ENCODE peak calls at places on chromosomes 4 and X, in six cellular contexts. N is stimulated activated CD4-positive, alpha-beta T cell treated with anti-CD3 and anti-CD28 coated beads, Interleukin-12 subunit alpha, Interleukin-12 subunit beta, amount 100 ng/mL, for 4 hours; L is bronchial epithelial cell; U is NAMALWA; T is HT-29; W is C1 segment of cervical spinal cord. H is an unnamed sample.

GRCh38 chr4:23717528-23718248 is 172.2 kb downstream of the PPARGC1A start:
- DNase-seq in N (no peak), L (peak; percentile 36), U (peak; percentile 70), T (peak; percentile 45), W (no peak), H (peak; percentile 52)

GRCh38 chr4:181690498-181690897 is 552.7 kb upstream of the TENM3 start:
- DNase-seq in N (no peak), L (no peak), U (no peak), T (no peak), W (no peak), H (no peak)

GRCh38 chrX:131199086-131199485 is 90.0 kb downstream of the IGSF1 start:
- DNase-seq in N (no peak), L (peak; percentile 0), U (no peak), T (no peak), W (peak; percentile 1), H (peak; percentile 16)

GRCh38 chrX:1248381-1249061 is 20.1 kb upstream of the CSF2RA start:
- DNase-seq in N (no peak), L (no peak), U (no peak), T (no peak), W (no peak), H (no peak)

GRCh38 chr4:85895755-85896154 is 420.8 kb downstream of the ARHGAP24 start:
- DNase-seq in N (no peak), L (no peak), U (no peak), T (no peak), W (no peak), H (no peak)

GRCh38 chr4:170007113-170007512 is 19.1 kb downstream of the MFAP3L start:
- DNase-seq in N (no peak), L (no peak), U (no peak), T (no peak), W (no peak), H (peak; percentile 41)

GRCh38 chrX:12434493-12434892 is 296.2 kb downstream of the FRMPD4 start:
- DNase-seq in N (no peak), L (no peak), U (peak; percentile 2), T (no peak), W (no peak), H (no peak)

GRCh38 chr4:5998333-5998936 is 19.8 kb downstream of the C4orf50 start:
- DNase-seq in N (peak; percentile 15), L (peak; percentile 37), U (peak; percentile 72), T (peak; percentile 70), W (peak; percentile 29), H (peak; percentile 63)

GRCh38 chrX:2540426-2540942 is 39.7 kb upstream of the DHRSX start:
- DNase-seq in N (no peak), L (no peak), U (no peak), T (no peak), W (no peak), H (peak; percentile 40)

GRCh38 chr4:65983062-65983461 is 312.8 kb upstream of the EPHA5 start:
- DNase-seq in N (no peak), L (no peak), U (no peak), T (no peak), W (no peak), H (no peak)

GRCh38 chr4:138835833-138836521 is 179.6 kb upstream of the NOCT start:
- DNase-seq in N (no peak), L (peak; percentile 29), U (peak; percentile 9), T (peak; percentile 42), W (no peak), H (peak; percentile 66)

GRCh38 chr4:99846891-99847290 is 30.3 kb downstream of the DAPP1 start:
- DNase-seq in N (no peak), L (no peak), U (no peak), T (no peak), W (no peak), H (no peak)

GRCh38 chrX:46770817-46771163 is 11.9 kb upstream of the SLC9A7 start:
- DNase-seq in N (no peak), L (peak; percentile 90), U (no peak), T (no peak), W (no peak), H (peak; percentile 84)

GRCh38 chr4:186979966-186980745 is 256.5 kb upstream of the FAT1 start:
- DNase-seq in N (no peak), L (no peak), U (no peak), T (no peak), W (no peak), H (no peak)

GRCh38 chr4:60657041-60657440 is 543.1 kb upstream of the ADGRL3 start:
- DNase-seq in N (no peak), L (peak; percentile 50), U (no peak), T (no peak), W (no peak), H (no peak)

GRCh38 chr4:20433101-20433705 is 181.5 kb downstream of the SLIT2 start:
- DNase-seq in N (no peak), L (no peak), U (no peak), T (peak; percentile 66), W (no peak), H (peak; percentile 38)

GRCh38 chr4:112765317-112765989 is 128.5 kb downstream of the LARP7 start:
- DNase-seq in N (no peak), L (peak; percentile 17), U (peak; percentile 79), T (peak; percentile 18), W (no peak), H (peak; percentile 25)

GRCh38 chr4:22129454-22130075 is 181.0 kb upstream of the KCNIP4 start:
- DNase-seq in N (no peak), L (peak; percentile 54), U (peak; percentile 49), T (peak; percentile 72), W (no peak), H (peak; percentile 52)